ENCODE peak calls at places on chromosomes 6 and 20, in seven cellular contexts. One of them, this sample, is unnamed.

GRCh38 chr6:166767191-166767590 is 140.1 kb upstream of the RPS6KA2 start:
- DNase-seq in GM04504: no peak
- DNase-seq in stimulated activated CD4-positive, alpha-beta T cell treated with anti-CD3 and anti-CD28 coated beads, Interleukin-4, amount 100 ng/mL, for 4 hours: no peak
- DNase-seq in AML-193: no peak
- DNase-seq in A549: no peak
- DNase-seq in activated gamma-delta T cell treated with anti-CD3 and anti-CD28 coated beads, Interleukin-2, amount 50 U/mL, for 16 hours: no peak
- DNase-seq in H7: no peak
- DNase-seq in this sample: no peak

GRCh38 chr6:166567107-166567506 is 19.4 kb downstream of the RAMACL start:
- DNase-seq in GM04504: peak
- DNase-seq in stimulated activated CD4-positive, alpha-beta T cell treated with anti-CD3 and anti-CD28 coated beads, Interleukin-4, amount 100 ng/mL, for 4 hours: no peak
- DNase-seq in AML-193: no peak
- DNase-seq in A549: no peak
- DNase-seq in activated gamma-delta T cell treated with anti-CD3 and anti-CD28 coated beads, Interleukin-2, amount 50 U/mL, for 16 hours: no peak
- DNase-seq in H7: no peak
- DNase-seq in this sample: peak

GRCh38 chr6:150599199-150600002 is at the start of gene PLEKHG1:
- DNase-seq in GM04504: no peak
- DNase-seq in stimulated activated CD4-positive, alpha-beta T cell treated with anti-CD3 and anti-CD28 coated beads, Interleukin-4, amount 100 ng/mL, for 4 hours: peak
- DNase-seq in AML-193: peak
- DNase-seq in A549: peak
- DNase-seq in activated gamma-delta T cell treated with anti-CD3 and anti-CD28 coated beads, Interleukin-2, amount 50 U/mL, for 16 hours: peak
- DNase-seq in H7: peak
- DNase-seq in this sample: no peak

GRCh38 chr6:84284428-84285033 is 57.1 kb upstream of the CEP162 start:
- DNase-seq in GM04504: no peak
- DNase-seq in stimulated activated CD4-positive, alpha-beta T cell treated with anti-CD3 and anti-CD28 coated beads, Interleukin-4, amount 100 ng/mL, for 4 hours: no peak
- DNase-seq in AML-193: no peak
- DNase-seq in A549: no peak
- DNase-seq in activated gamma-delta T cell treated with anti-CD3 and anti-CD28 coated beads, Interleukin-2, amount 50 U/mL, for 16 hours: no peak
- DNase-seq in H7: peak
- DNase-seq in this sample: peak

GRCh38 chr6:46888031-46888430 is 33.7 kb downstream of the ADGRF5 start:
- DNase-seq in GM04504: no peak
- DNase-seq in stimulated activated CD4-positive, alpha-beta T cell treated with anti-CD3 and anti-CD28 coated beads, Interleukin-4, amount 100 ng/mL, for 4 hours: no peak
- DNase-seq in AML-193: no peak
- DNase-seq in A549: no peak
- DNase-seq in activated gamma-delta T cell treated with anti-CD3 and anti-CD28 coated beads, Interleukin-2, amount 50 U/mL, for 16 hours: no peak
- DNase-seq in H7: no peak
- DNase-seq in this sample: peak

GRCh38 chr6:63804381-63804956 is 168.9 kb downstream of the PHF3 start:
- DNase-seq in GM04504: peak
- DNase-seq in stimulated activated CD4-positive, alpha-beta T cell treated with anti-CD3 and anti-CD28 coated beads, Interleukin-4, amount 100 ng/mL, for 4 hours: no peak
- DNase-seq in AML-193: no peak
- DNase-seq in A549: no peak
- DNase-seq in activated gamma-delta T cell treated with anti-CD3 and anti-CD28 coated beads, Interleukin-2, amount 50 U/mL, for 16 hours: no peak
- DNase-seq in H7: no peak
- DNase-seq in this sample: peak

GRCh38 chr6:46325561-46326525 is 155.1 kb upstream of the ENPP5 start:
- DNase-seq in GM04504: peak
- DNase-seq in stimulated activated CD4-positive, alpha-beta T cell treated with anti-CD3 and anti-CD28 coated beads, Interleukin-4, amount 100 ng/mL, for 4 hours: no peak
- DNase-seq in AML-193: no peak
- DNase-seq in A549: no peak
- DNase-seq in activated gamma-delta T cell treated with anti-CD3 and anti-CD28 coated beads, Interleukin-2, amount 50 U/mL, for 16 hours: no peak
- DNase-seq in H7: peak
- DNase-seq in this sample: peak

GRCh38 chr6:162200945-162201692 is 526.4 kb downstream of the PRKN start:
- DNase-seq in GM04504: no peak
- DNase-seq in stimulated activated CD4-positive, alpha-beta T cell treated with anti-CD3 and anti-CD28 coated beads, Interleukin-4, amount 100 ng/mL, for 4 hours: no peak
- DNase-seq in AML-193: no peak
- DNase-seq in A549: no peak
- DNase-seq in activated gamma-delta T cell treated with anti-CD3 and anti-CD28 coated beads, Interleukin-2, amount 50 U/mL, for 16 hours: no peak
- DNase-seq in H7: no peak
- DNase-seq in this sample: no peak

GRCh38 chr6:143616741-143617140 is 61.0 kb upstream of the PHACTR2 start:
- DNase-seq in GM04504: no peak
- DNase-seq in stimulated activated CD4-positive, alpha-beta T cell treated with anti-CD3 and anti-CD28 coated beads, Interleukin-4, amount 100 ng/mL, for 4 hours: no peak
- DNase-seq in AML-193: no peak
- DNase-seq in A549: no peak
- DNase-seq in activated gamma-delta T cell treated with anti-CD3 and anti-CD28 coated beads, Interleukin-2, amount 50 U/mL, for 16 hours: no peak
- DNase-seq in H7: no peak
- DNase-seq in this sample: no peak

GRCh38 chr6:150448221-150448620 is 79.4 kb downstream of the IYD start:
- DNase-seq in GM04504: no peak
- DNase-seq in stimulated activated CD4-positive, alpha-beta T cell treated with anti-CD3 and anti-CD28 coated beads, Interleukin-4, amount 100 ng/mL, for 4 hours: no peak
- DNase-seq in AML-193: no peak
- DNase-seq in A549: no peak
- DNase-seq in activated gamma-delta T cell treated with anti-CD3 and anti-CD28 coated beads, Interleukin-2, amount 50 U/mL, for 16 hours: no peak
- DNase-seq in H7: no peak
- DNase-seq in this sample: no peak

GRCh38 chr6:14824060-14824834 is 421.6 kb upstream of the JARID2 start:
- DNase-seq in GM04504: no peak
- DNase-seq in stimulated activated CD4-positive, alpha-beta T cell treated with anti-CD3 and anti-CD28 coated beads, Interleukin-4, amount 100 ng/mL, for 4 hours: no peak
- DNase-seq in AML-193: no peak
- DNase-seq in A549: no peak
- DNase-seq in activated gamma-delta T cell treated with anti-CD3 and anti-CD28 coated beads, Interleukin-2, amount 50 U/mL, for 16 hours: no peak
- DNase-seq in H7: no peak
- DNase-seq in this sample: no peak

GRCh38 chr6:153872946-153873345 is 166.1 kb upstream of the OPRM1 start:
- DNase-seq in GM04504: no peak
- DNase-seq in stimulated activated CD4-positive, alpha-beta T cell treated with anti-CD3 and anti-CD28 coated beads, Interleukin-4, amount 100 ng/mL, for 4 hours: no peak
- DNase-seq in AML-193: no peak
- DNase-seq in A549: no peak
- DNase-seq in activated gamma-delta T cell treated with anti-CD3 and anti-CD28 coated beads, Interleukin-2, amount 50 U/mL, for 16 hours: no peak
- DNase-seq in H7: no peak
- DNase-seq in this sample: no peak

GRCh38 chr20:45892049-45892816 is 1.1 kb downstream of the CTSA start:
- DNase-seq in GM04504: no peak
- DNase-seq in stimulated activated CD4-positive, alpha-beta T cell treated with anti-CD3 and anti-CD28 coated beads, Interleukin-4, amount 100 ng/mL, for 4 hours: no peak
- DNase-seq in AML-193: peak
- DNase-seq in A549: peak
- DNase-seq in activated gamma-delta T cell treated with anti-CD3 and anti-CD28 coated beads, Interleukin-2, amount 50 U/mL, for 16 hours: no peak
- DNase-seq in H7: peak
- DNase-seq in this sample: no peak

GRCh38 chr20:39106791-39107190 is 144.6 kb downstream of the DHX35 start:
- DNase-seq in GM04504: no peak
- DNase-seq in stimulated activated CD4-positive, alpha-beta T cell treated with anti-CD3 and anti-CD28 coated beads, Interleukin-4, amount 100 ng/mL, for 4 hours: no peak
- DNase-seq in AML-193: no peak
- DNase-seq in A549: no peak
- DNase-seq in activated gamma-delta T cell treated with anti-CD3 and anti-CD28 coated beads, Interleukin-2, amount 50 U/mL, for 16 hours: no peak
- DNase-seq in H7: no peak
- DNase-seq in this sample: no peak

GRCh38 chr6:43489277-43490072 is 12.1 kb downstream of the TJAP1 start:
- DNase-seq in GM04504: no peak
- DNase-seq in stimulated activated CD4-positive, alpha-beta T cell treated with anti-CD3 and anti-CD28 coated beads, Interleukin-4, amount 100 ng/mL, for 4 hours: no peak
- DNase-seq in AML-193: no peak
- DNase-seq in A549: no peak
- DNase-seq in activated gamma-delta T cell treated with anti-CD3 and anti-CD28 coated beads, Interleukin-2, amount 50 U/mL, for 16 hours: no peak
- DNase-seq in H7: peak
- DNase-seq in this sample: no peak

GRCh38 chr20:53900380-53900999 is 169.9 kb downstream of the BCAS1 start:
- DNase-seq in GM04504: no peak
- DNase-seq in stimulated activated CD4-positive, alpha-beta T cell treated with anti-CD3 and anti-CD28 coated beads, Interleukin-4, amount 100 ng/mL, for 4 hours: no peak
- DNase-seq in AML-193: no peak
- DNase-seq in A549: peak
- DNase-seq in activated gamma-delta T cell treated with anti-CD3 and anti-CD28 coated beads, Interleukin-2, amount 50 U/mL, for 16 hours: no peak
- DNase-seq in H7: no peak
- DNase-seq in this sample: no peak

GRCh38 chr20:47988601-47989116 is 203.4 kb upstream of the SULF2 start:
- DNase-seq in GM04504: no peak
- DNase-seq in stimulated activated CD4-positive, alpha-beta T cell treated with anti-CD3 and anti-CD28 coated beads, Interleukin-4, amount 100 ng/mL, for 4 hours: no peak
- DNase-seq in AML-193: no peak
- DNase-seq in A549: no peak
- DNase-seq in activated gamma-delta T cell treated with anti-CD3 and anti-CD28 coated beads, Interleukin-2, amount 50 U/mL, for 16 hours: no peak
- DNase-seq in H7: no peak
- DNase-seq in this sample: no peak

GRCh38 chr6:31478186-31478950 is 19.6 kb upstream of the MICB start:
- DNase-seq in GM04504: no peak
- DNase-seq in stimulated activated CD4-positive, alpha-beta T cell treated with anti-CD3 and anti-CD28 coated beads, Interleukin-4, amount 100 ng/mL, for 4 hours: no peak
- DNase-seq in AML-193: no peak
- DNase-seq in A549: no peak
- DNase-seq in activated gamma-delta T cell treated with anti-CD3 and anti-CD28 coated beads, Interleukin-2, amount 50 U/mL, for 16 hours: no peak
- DNase-seq in H7: no peak
- DNase-seq in this sample: no peak

GRCh38 chr6:139539852-139540251 is 165.4 kb upstream of the CITED2 start:
- DNase-seq in GM04504: peak
- DNase-seq in stimulated activated CD4-positive, alpha-beta T cell treated with anti-CD3 and anti-CD28 coated beads, Interleukin-4, amount 100 ng/mL, for 4 hours: no peak
- DNase-seq in AML-193: no peak
- DNase-seq in A549: peak
- DNase-seq in activated gamma-delta T cell treated with anti-CD3 and anti-CD28 coated beads, Interleukin-2, amount 50 U/mL, for 16 hours: no peak
- DNase-seq in H7: no peak
- DNase-seq in this sample: peak